ENCODE peak calls at places on chromosomes 6 and 20, in ten cellular contexts. V is tibial nerve; M is Panc1; G is endodermal cell; U is lung; N is fibroblast of lung; I is CD8-positive, alpha-beta T cell; P is colonic mucosa; D is uterus; K is stomach. A is an unnamed sample. For H3K4me1, the result is how much of the 10 kb centered on the place peaks cover.

GRCh38 chr6:139249387-139249786 is 42.4 kb downstream of the TXLNB start:
- DNase-seq in U (no peak), D (no peak), I (no peak), K (no peak), V (no peak), M (no peak), N (no peak), P (no peak), G (no peak), A (no peak)

GRCh38 chr6:15322781-15323536 is 77.1 kb downstream of the JARID2 start:
- DNase-seq in N (peak), M (no peak), G (peak), D (no peak), K (peak), V (no peak), P (peak), I (no peak), U (no peak), A (no peak)

GRCh38 chr6:63290507-63291049 is 29.2 kb downstream of the LGSN start:
- DNase-seq in U (no peak), V (no peak), P (no peak), D (no peak), G (no peak), M (no peak), K (no peak), I (no peak), N (no peak), A (no peak)

GRCh38 chr6:101276066-101276465 is 117.4 kb upstream of the GRIK2 start:
- DNase-seq in K (no peak), V (no peak), G (no peak), N (no peak), I (no peak), U (no peak), M (no peak), P (no peak), D (no peak), A (no peak)

GRCh38 chr6:26022166-26022510 is 59.5 kb downstream of the TRIM38 start:
- DNase-seq in N (peak), M (no peak), U (no peak), D (peak), P (peak), K (peak), G (peak), I (no peak), V (no peak), A (no peak)

GRCh38 chr6:165659945-165660862 is 2.8 kb downstream of the PDE10A start:
- DNase-seq in M (no peak), U (no peak), N (no peak), I (no peak), K (no peak), D (no peak), G (peak), V (no peak), P (no peak), A (no peak)

GRCh38 chr6:134605034-134605433 is 287.1 kb upstream of the SGK1 start:
- DNase-seq in D (no peak), V (no peak), G (no peak), P (no peak), M (no peak), K (no peak), I (no peak), N (no peak), U (no peak), A (no peak)

GRCh38 chr6:62285612-62286469 is at the start of gene KHDRBS2:
- DNase-seq in G (peak), M (no peak), D (peak), K (peak), U (peak), V (peak), I (no peak), N (no peak), P (peak), A (peak)

GRCh38 chr6:160792711-160793110 is 90.7 kb downstream of the PLG start:
- DNase-seq in I (no peak), V (no peak), P (no peak), D (no peak), N (no peak), U (no peak), G (no peak), M (no peak), K (no peak), A (no peak)

GRCh38 chr6:107290491-107290890 is 168.9 kb downstream of the PDSS2 start:
- DNase-seq in N (no peak), D (no peak), I (no peak), K (no peak), U (no peak), P (no peak), M (no peak), G (no peak), V (no peak), A (no peak)

GRCh38 chr6:32886674-32887383 is 32.8 kb downstream of the PSMB9 start:
- DNase-seq in I (no peak), G (no peak), U (no peak), M (no peak), D (peak), P (no peak), V (no peak), N (peak), K (no peak), A (no peak)

GRCh38 chr6:94341173-94341572 is 921.8 kb upstream of the EPHA7 start:
- DNase-seq in V (no peak), G (peak), D (no peak), M (no peak), U (no peak), K (no peak), I (no peak), P (no peak), N (no peak), A (no peak)

GRCh38 chr6:30200551-30201281 is 12.5 kb downstream of the TRIM26 start:
- DNase-seq in G (no peak), I (no peak), V (no peak), D (no peak), K (no peak), M (no peak), N (no peak), U (peak), P (no peak), A (no peak)

GRCh38 chr6:112149236-112149635 is 61.8 kb downstream of the FAM229B start:
- DNase-seq in V (no peak), U (no peak), I (no peak), D (no peak), M (no peak), G (no peak), K (no peak), N (no peak), P (no peak), A (no peak)

GRCh38 chr6:38415231-38416005 is 224.3 kb downstream of the BTBD9 start:
- DNase-seq in M (no peak), U (no peak), I (no peak), V (no peak), P (no peak), G (no peak), D (no peak), N (no peak), K (no peak), A (no peak)

GRCh38 chr6:19551611-19552010 is 285.6 kb upstream of the ID4 start:
- DNase-seq in M (no peak), P (no peak), G (no peak), I (no peak), D (no peak), V (no peak), U (no peak), K (no peak), N (no peak), A (no peak)

GRCh38 chr20:50784464-50784863 is 10.4 kb upstream of the BCAS4 start:
- DNase-seq in P (no peak), V (no peak), G (no peak), I (no peak), K (no peak), N (no peak), D (no peak), M (no peak), U (no peak), A (no peak)

GRCh38 chr20:64049060-64049886 is at the start of gene SOX18:
- DNase-seq in D (no peak), I (no peak), G (peak), K (no peak), M (no peak), V (no peak), P (no peak), U (no peak), N (peak), A (no peak)

GRCh38 chr6:129517288-129517687 is 192.7 kb downstream of the ARHGAP18 start:
- DNase-seq in K (no peak), I (no peak), P (no peak), D (no peak), V (no peak), G (no peak), U (no peak), N (peak), M (no peak), A (no peak)

GRCh38 chr6:2839195-2839981 is 2.3 kb downstream of the SERPINB1 start:
- DNase-seq in K (peak), M (peak), V (no peak), I (no peak), G (no peak), N (peak), P (no peak), D (no peak), U (no peak), A (no peak)

GRCh38 chr6:31580807-31581437 is 1.3 kb downstream of the LTB start:
- DNase-seq in I (peak), K (peak), M (no peak), D (peak), V (peak), U (peak), G (peak), P (peak), N (peak), A (no peak)

GRCh38 chr6:31580446-31580755 is 1.8 kb downstream of the LTB start:
- DNase-seq in D (no peak), G (no peak), U (no peak), M (no peak), I (no peak), K (no peak), V (no peak), N (no peak), P (no peak), A (no peak)

GRCh38 chr6:31578461-31579118 is 3.2 kb downstream of the TNF start:
- DNase-seq in G (peak), V (no peak), K (no peak), D (no peak), U (no peak), N (no peak), P (no peak), M (no peak), I (no peak), A (no peak)

GRCh38 chr6:31579119-31579505 is 3.1 kb downstream of the LTB start:
- DNase-seq in V (no peak), K (no peak), I (no peak), U (no peak), D (no peak), P (no peak), N (no peak), G (no peak), M (no peak), A (no peak)

GRCh38 chr6:31579546-31580445 is 2.4 kb downstream of the LTB start:
- DNase-seq in V (no peak), I (no peak), P (no peak), G (no peak), M (no peak), N (no peak), D (no peak), U (no peak), K (no peak), A (no peak)
- H3K4me1 ChIP-seq in V (under half), I (half or more), P (under half), G (under half), M (under half), N (under half), D (under half), U (under half), K (under half), A (under half)

GRCh38 chr20:36813784-36814136 is 40.2 kb upstream of the DSN1 start:
- DNase-seq in D (no peak), K (no peak), V (no peak), P (no peak), I (no peak), N (no peak), U (no peak), G (no peak), M (no peak), A (no peak)

GRCh38 chr20:36808317-36809257 is 35.0 kb upstream of the DSN1 start:
- DNase-seq in G (peak), M (no peak), U (peak), I (peak), K (peak), P (peak), D (peak), N (peak), V (peak), A (no peak)

GRCh38 chr20:36815454-36816091 is 42.0 kb upstream of the DSN1 start:
- DNase-seq in N (no peak), K (no peak), U (no peak), D (no peak), M (no peak), P (no peak), G (peak), V (no peak), I (no peak), A (no peak)

GRCh38 chr20:36817496-36817895 is 43.9 kb upstream of the DSN1 start:
- DNase-seq in D (no peak), P (no peak), N (no peak), K (no peak), U (no peak), I (no peak), G (no peak), M (no peak), V (no peak), A (no peak)

DNA sequence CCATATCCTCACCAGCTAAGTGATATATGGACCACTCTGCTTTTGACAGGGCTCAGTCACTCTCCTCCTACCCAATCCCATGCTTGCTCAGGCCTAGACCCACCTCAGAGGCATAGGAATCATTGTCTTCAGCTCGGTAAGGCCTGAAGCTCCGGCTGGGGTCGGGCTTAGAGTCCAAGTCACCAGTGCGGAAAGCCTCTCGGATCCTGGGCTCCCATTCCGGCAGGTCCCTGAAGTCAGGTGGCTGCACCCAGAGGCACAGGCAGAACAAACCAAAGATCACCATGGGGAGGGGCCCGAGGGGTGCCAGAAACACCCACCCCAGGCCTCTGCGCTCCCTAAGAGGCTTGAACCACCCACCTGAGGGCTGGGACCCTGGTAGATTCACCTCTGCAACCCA is 39.0 kb upstream of the DSN1 start:
- DNase-seq in N (no peak), M (no peak), I (no peak), V (no peak), G (no peak), K (no peak), D (no peak), U (no peak), P (no peak), A (no peak)
- H3K27ac ChIP-seq in N (no peak), M (no peak), I (no peak), V (no peak), G (no peak), K (peak), D (no peak), U (no peak), P (no peak), A (no peak)

DNA sequence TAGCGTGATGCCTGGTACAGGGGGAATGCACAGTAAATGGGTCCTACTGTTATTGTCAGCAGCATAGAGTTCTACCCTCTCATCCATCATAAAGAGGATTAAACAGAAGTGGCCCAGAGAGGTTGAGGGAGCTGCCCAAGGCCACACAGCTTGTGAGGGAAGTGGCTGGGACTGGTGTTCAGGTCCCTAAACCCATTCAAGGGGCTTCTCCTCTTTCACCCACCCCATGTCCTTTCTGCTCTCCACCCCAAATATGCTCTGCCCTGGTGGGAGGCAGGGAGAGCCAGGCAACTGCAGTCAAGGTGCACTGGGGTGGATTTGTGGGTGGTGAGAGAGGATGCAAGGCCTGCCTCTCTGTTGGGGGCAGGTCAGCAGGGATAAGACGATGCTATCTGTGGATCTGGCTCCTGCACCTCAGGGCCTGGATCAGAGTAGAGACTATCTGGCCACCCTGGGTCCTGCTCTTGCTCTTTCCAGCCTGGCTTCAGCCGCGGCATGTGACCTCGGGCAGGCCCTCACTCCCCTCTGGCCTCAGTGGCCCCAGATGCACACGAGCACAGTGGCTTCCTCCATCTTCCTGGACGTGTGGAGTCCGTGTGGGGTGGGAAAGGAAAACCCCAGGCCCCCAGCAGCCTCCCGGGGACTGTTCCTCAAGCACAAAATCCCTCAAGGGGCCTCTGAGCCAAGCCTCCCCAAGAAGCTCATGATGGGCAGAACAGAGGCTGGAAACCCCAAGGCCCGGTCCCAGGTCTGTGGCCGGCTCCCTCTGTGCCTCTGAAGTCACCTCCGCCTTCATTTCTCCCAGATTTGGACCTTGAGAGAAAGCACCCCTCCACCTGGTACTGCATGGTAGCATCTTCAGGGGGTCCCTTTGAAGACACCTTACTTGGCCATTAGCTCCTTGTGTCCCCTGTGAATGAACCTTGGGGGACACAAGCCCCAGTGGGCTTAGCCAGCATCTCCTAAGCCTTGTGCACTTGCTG is 3.4 kb upstream of the BPIFB6 start:
- DNase-seq in G (no peak), P (no peak), K (no peak), I (no peak), V (no peak), D (no peak), U (no peak), N (no peak), M (no peak), A (no peak)
- H3K4me1 ChIP-seq in G (under half), P (under half), K (under half), I (under half), V (under half), D (under half), U (under half), N (under half), M (under half), A (under half)

GRCh38 chr20:32535953-32536823 is 48.9 kb downstream of the NOL4L start:
- DNase-seq in D (no peak), G (peak), K (peak), P (peak), I (peak), U (no peak), N (no peak), V (no peak), M (no peak), A (no peak)
- H3K27ac ChIP-seq in D (peak), G (no peak), K (peak), P (peak), I (peak), U (peak), N (no peak), V (peak), M (no peak), A (no peak)

DNA sequence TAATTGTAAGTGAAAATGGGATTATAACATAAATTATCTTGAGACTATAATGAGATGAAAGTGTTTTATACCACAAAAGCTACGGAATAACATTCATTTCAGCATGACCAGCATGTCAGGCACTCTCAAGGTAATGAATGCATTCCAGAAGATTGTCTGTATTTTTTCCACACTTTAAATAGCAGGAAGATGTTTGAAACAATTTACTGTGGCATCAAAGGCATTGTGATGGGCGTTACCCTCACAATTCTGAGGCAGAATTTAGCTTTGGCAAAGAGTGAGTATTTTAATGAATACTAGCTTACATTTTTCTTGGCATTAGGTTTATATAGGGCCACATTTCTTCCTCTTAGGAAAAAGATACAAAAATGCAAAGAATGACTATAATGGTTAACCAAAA is 627.2 kb downstream of the BCKDHB start:
- DNase-seq in V (no peak), N (no peak), D (no peak), G (no peak), M (no peak), U (no peak), I (no peak), P (no peak), K (no peak), A (no peak)
- H3K4me1 ChIP-seq in V (under half), N (under half), D (under half), G (under half), M (under half), U (under half), I (under half), P (under half), K (under half), A (under half)

DNA sequence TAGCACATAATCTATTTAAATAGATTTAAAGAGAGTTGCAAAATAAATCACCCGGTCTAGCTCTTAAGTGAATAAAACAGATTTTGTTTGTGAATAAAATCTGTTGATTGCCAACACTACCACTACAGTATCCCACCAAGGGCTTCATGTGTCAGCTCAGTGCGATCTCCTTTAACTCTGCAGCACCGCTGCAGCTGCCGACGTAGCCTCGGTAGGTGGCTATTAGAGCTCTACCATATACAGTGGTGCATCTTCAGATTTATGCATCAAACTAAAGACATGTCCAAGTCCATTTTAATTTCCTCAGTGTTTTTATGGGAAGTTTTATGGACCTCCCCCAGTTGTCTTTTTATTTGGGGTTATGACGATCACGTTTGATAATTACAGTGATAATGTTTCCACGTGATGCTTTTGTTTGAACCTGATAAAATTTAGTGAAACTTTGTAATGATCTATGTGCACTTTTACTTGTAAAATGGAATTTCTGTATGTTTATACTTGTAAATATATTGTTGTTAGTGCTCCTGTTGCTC is 26.7 kb downstream of the ECI2 start:
- DNase-seq in N (no peak), D (no peak), P (no peak), I (no peak), G (no peak), V (no peak), K (no peak), M (no peak), U (no peak), A (no peak)
- H3K27ac ChIP-seq in N (no peak), D (peak), P (peak), I (no peak), G (no peak), V (no peak), K (peak), M (no peak), U (no peak), A (no peak)